ENCODE peak calls at places on chromosomes 5 and 9, in seven cellular contexts. One of them, this sample, is unnamed.
A peak's percentile ranks its signal among the peaks of the same experiment; 100 is the strongest.

GRCh38 chr9:97316904-97317303 is 9.4 kb downstream of the CCDC180 start:
- DNase-seq in AG04450: no peak
- DNase-seq in small intestine: no peak
- DNase-seq in LHCN-M2: no peak
- DNase-seq in dorsolateral prefrontal cortex: no peak
- DNase-seq in left ventricle myocardium superior: no peak
- DNase-seq in caudate nucleus: no peak
- DNase-seq in this sample: no peak

GRCh38 chr9:100679834-100680233 is 102.0 kb downstream of the CAVIN4 start:
- DNase-seq in AG04450: no peak
- DNase-seq in small intestine: no peak
- DNase-seq in LHCN-M2: no peak
- DNase-seq in dorsolateral prefrontal cortex: no peak
- DNase-seq in left ventricle myocardium superior: no peak
- DNase-seq in caudate nucleus: no peak
- DNase-seq in this sample: no peak

GRCh38 chr5:6638236-6638635 is 5.0 kb downstream of the SRD5A1 start:
- DNase-seq in AG04450: no peak
- DNase-seq in small intestine: no peak
- DNase-seq in LHCN-M2: no peak
- DNase-seq in dorsolateral prefrontal cortex: no peak
- DNase-seq in left ventricle myocardium superior: no peak
- DNase-seq in caudate nucleus: no peak
- DNase-seq in this sample: no peak

GRCh38 chr9:122264360-122265264 is at the start of the genes MRRF and RBM18:
- DNase-seq in AG04450: peak; percentile 65
- DNase-seq in small intestine: peak; percentile 86
- DNase-seq in LHCN-M2: peak; percentile 85
- DNase-seq in dorsolateral prefrontal cortex: peak; percentile 84
- DNase-seq in left ventricle myocardium superior: peak; percentile 95
- DNase-seq in caudate nucleus: peak; percentile 71
- DNase-seq in this sample: peak; percentile 97

GRCh38 chr5:137115152-137115551 is 384.0 kb downstream of the SPOCK1 start:
- DNase-seq in AG04450: no peak
- DNase-seq in small intestine: no peak
- DNase-seq in LHCN-M2: no peak
- DNase-seq in dorsolateral prefrontal cortex: no peak
- DNase-seq in left ventricle myocardium superior: no peak
- DNase-seq in caudate nucleus: no peak
- DNase-seq in this sample: no peak

GRCh38 chr9:93107825-93108161 is 11.8 kb downstream of the CARD19 start:
- DNase-seq in AG04450: no peak
- DNase-seq in small intestine: no peak
- DNase-seq in LHCN-M2: no peak
- DNase-seq in dorsolateral prefrontal cortex: no peak
- DNase-seq in left ventricle myocardium superior: no peak
- DNase-seq in caudate nucleus: no peak
- DNase-seq in this sample: no peak

GRCh38 chr5:36751881-36752280 is 124.7 kb upstream of the NIPBL start:
- DNase-seq in AG04450: no peak
- DNase-seq in small intestine: no peak
- DNase-seq in LHCN-M2: no peak
- DNase-seq in dorsolateral prefrontal cortex: no peak
- DNase-seq in left ventricle myocardium superior: no peak
- DNase-seq in caudate nucleus: no peak
- DNase-seq in this sample: no peak

GRCh38 chr9:37386988-37387387 is 35.5 kb upstream of the GRHPR start:
- DNase-seq in AG04450: no peak
- DNase-seq in small intestine: no peak
- DNase-seq in LHCN-M2: no peak
- DNase-seq in dorsolateral prefrontal cortex: no peak
- DNase-seq in left ventricle myocardium superior: no peak
- DNase-seq in caudate nucleus: no peak
- DNase-seq in this sample: no peak

GRCh38 chr5:67014957-67015400 is 181.6 kb downstream of the CD180 start:
- DNase-seq in AG04450: no peak
- DNase-seq in small intestine: no peak
- DNase-seq in LHCN-M2: no peak
- DNase-seq in dorsolateral prefrontal cortex: no peak
- DNase-seq in left ventricle myocardium superior: no peak
- DNase-seq in caudate nucleus: no peak
- DNase-seq in this sample: no peak

GRCh38 chr9:135146766-135147472 is 59.5 kb downstream of the OLFM1 start:
- DNase-seq in AG04450: no peak
- DNase-seq in small intestine: no peak
- DNase-seq in LHCN-M2: no peak
- DNase-seq in dorsolateral prefrontal cortex: no peak
- DNase-seq in left ventricle myocardium superior: no peak
- DNase-seq in caudate nucleus: no peak
- DNase-seq in this sample: peak; percentile 39

GRCh38 chr9:91422832-91423711 is 560 bp downstream of the NFIL3 start:
- DNase-seq in AG04450: peak; percentile 48
- DNase-seq in small intestine: peak; percentile 60
- DNase-seq in LHCN-M2: peak; percentile 74
- DNase-seq in dorsolateral prefrontal cortex: peak; percentile 37
- DNase-seq in left ventricle myocardium superior: peak; percentile 76
- DNase-seq in caudate nucleus: no peak
- DNase-seq in this sample: peak; percentile 82

GRCh38 chr5:134511796-134512660 is 13.4 kb upstream of the JADE2 start:
- DNase-seq in AG04450: no peak
- DNase-seq in small intestine: peak; percentile 71
- DNase-seq in LHCN-M2: peak; percentile 33
- DNase-seq in dorsolateral prefrontal cortex: no peak
- DNase-seq in left ventricle myocardium superior: peak; percentile 79
- DNase-seq in caudate nucleus: no peak
- DNase-seq in this sample: peak; percentile 89

GRCh38 chr9:27539479-27540441 is 10.1 kb upstream of the MOB3B start:
- DNase-seq in AG04450: peak; percentile 51
- DNase-seq in small intestine: no peak
- DNase-seq in LHCN-M2: peak; percentile 20
- DNase-seq in dorsolateral prefrontal cortex: no peak
- DNase-seq in left ventricle myocardium superior: no peak
- DNase-seq in caudate nucleus: no peak
- DNase-seq in this sample: peak; percentile 11

GRCh38 chr9:76800901-76801300 is 36.7 kb downstream of the PCA3 start:
- DNase-seq in AG04450: no peak
- DNase-seq in small intestine: no peak
- DNase-seq in LHCN-M2: no peak
- DNase-seq in dorsolateral prefrontal cortex: no peak
- DNase-seq in left ventricle myocardium superior: no peak
- DNase-seq in caudate nucleus: no peak
- DNase-seq in this sample: no peak

GRCh38 chr9:34612788-34613390 is 992 bp upstream of the RPP25L start:
- DNase-seq in AG04450: no peak
- DNase-seq in small intestine: peak; percentile 82
- DNase-seq in LHCN-M2: peak; percentile 75
- DNase-seq in dorsolateral prefrontal cortex: peak; percentile 59
- DNase-seq in left ventricle myocardium superior: peak; percentile 74
- DNase-seq in caudate nucleus: peak; percentile 28
- DNase-seq in this sample: peak; percentile 86

GRCh38 chr9:21542780-21543179 is 60.7 kb upstream of the IFNE start:
- DNase-seq in AG04450: no peak
- DNase-seq in small intestine: no peak
- DNase-seq in LHCN-M2: no peak
- DNase-seq in dorsolateral prefrontal cortex: no peak
- DNase-seq in left ventricle myocardium superior: no peak
- DNase-seq in caudate nucleus: no peak
- DNase-seq in this sample: no peak

GRCh38 chr5:30604648-30605262 is 588.7 kb upstream of the CDH6 start:
- DNase-seq in AG04450: no peak
- DNase-seq in small intestine: no peak
- DNase-seq in LHCN-M2: no peak
- DNase-seq in dorsolateral prefrontal cortex: no peak
- DNase-seq in left ventricle myocardium superior: no peak
- DNase-seq in caudate nucleus: no peak
- DNase-seq in this sample: no peak

GRCh38 chr9:126615251-126615790 is 1.6 kb downstream of the LMX1B start:
- DNase-seq in AG04450: no peak
- DNase-seq in small intestine: peak; percentile 42
- DNase-seq in LHCN-M2: no peak
- DNase-seq in dorsolateral prefrontal cortex: no peak
- DNase-seq in left ventricle myocardium superior: peak; percentile 68
- DNase-seq in caudate nucleus: no peak
- DNase-seq in this sample: no peak

GRCh38 chr5:90099099-90099498 is 310.5 kb downstream of the CETN3 start:
- DNase-seq in AG04450: no peak
- DNase-seq in small intestine: no peak
- DNase-seq in LHCN-M2: no peak
- DNase-seq in dorsolateral prefrontal cortex: no peak
- DNase-seq in left ventricle myocardium superior: no peak
- DNase-seq in caudate nucleus: no peak
- DNase-seq in this sample: no peak

GRCh38 chr5:6766558-6767191 is 53.4 kb downstream of the TENT4A start:
- DNase-seq in AG04450: no peak
- DNase-seq in small intestine: peak; percentile 95
- DNase-seq in LHCN-M2: peak; percentile 95
- DNase-seq in dorsolateral prefrontal cortex: no peak
- DNase-seq in left ventricle myocardium superior: peak; percentile 92
- DNase-seq in caudate nucleus: peak; percentile 21
- DNase-seq in this sample: peak; percentile 91

GRCh38 chr5:80516826-80517225 is 28.9 kb downstream of the FAM151B start:
- DNase-seq in AG04450: peak; percentile 46
- DNase-seq in small intestine: peak; percentile 72
- DNase-seq in LHCN-M2: peak; percentile 94
- DNase-seq in dorsolateral prefrontal cortex: no peak
- DNase-seq in left ventricle myocardium superior: no peak
- DNase-seq in caudate nucleus: no peak
- DNase-seq in this sample: no peak